ENCODE peak calls at places on chromosomes 11 and 22, in nine cellular contexts. H is T-helper 2 cell; J is GOT3; R is M059J; C is stimulated activated CD4-positive, alpha-beta T cell treated with anti-CD3 and anti-CD28 coated beads, Interleukin-1b, Interleukin-23, amount 100 ng/mL, for 4 hours; I is posterior cingulate gyrus; Y is right lobe of liver; M is H9; L is uterus. V is an unnamed sample.

GRCh38 chr11:43903969-43904368 is 23.3 kb downstream of the ALKBH3 start:
- DNase-seq in H (no peak), J (no peak), R (no peak), C (no peak), I (no peak), Y (no peak), M (no peak), L (no peak), V (no peak)

GRCh38 chr11:69972351-69972802 is 105.7 kb upstream of the ANO1 start:
- DNase-seq in H (no peak), J (no peak), R (no peak), C (no peak), I (no peak), Y (no peak), M (no peak), L (no peak), V (no peak)

GRCh38 chr11:62645660-62645933 is 816 bp downstream of the GANAB start:
- DNase-seq in H (no peak), J (no peak), R (no peak), C (no peak), I (no peak), Y (no peak), M (no peak), L (no peak), V (no peak)

GRCh38 chr22:29782061-29782845 is 15.1 kb downstream of the UQCR10 start:
- DNase-seq in H (no peak), J (no peak), R (peak), C (no peak), I (no peak), Y (peak), M (no peak), L (no peak), V (peak)

GRCh38 chr11:71433648-71434450 is 14.3 kb downstream of the DHCR7 start:
- DNase-seq in H (no peak), J (no peak), R (no peak), C (no peak), I (no peak), Y (peak), M (no peak), L (no peak), V (peak)

GRCh38 chr11:71336176-71336995 is 84.0 kb upstream of the SHANK2 start:
- DNase-seq in H (no peak), J (no peak), R (no peak), C (no peak), I (no peak), Y (no peak), M (no peak), L (no peak), V (no peak)

GRCh38 chr11:118921121-118921928 is 4.4 kb downstream of the BCL9L start:
- DNase-seq in H (no peak), J (no peak), R (peak), C (no peak), I (no peak), Y (peak), M (peak), L (peak), V (peak)

GRCh38 chr11:44638032-44638431 is 72.6 kb downstream of the CD82 start:
- DNase-seq in H (no peak), J (no peak), R (no peak), C (no peak), I (no peak), Y (no peak), M (no peak), L (no peak), V (no peak)

GRCh38 chr11:133907216-133907615 is 49.6 kb downstream of the IGSF9B start:
- DNase-seq in H (no peak), J (no peak), R (no peak), C (no peak), I (no peak), Y (no peak), M (no peak), L (no peak), V (no peak)

GRCh38 chr11:112163875-112164521 is at the start of gene IL18:
- DNase-seq in H (no peak), J (no peak), R (peak), C (no peak), I (peak), Y (peak), M (peak), L (no peak), V (peak)

GRCh38 chr11:116716617-116717016 is 56.2 kb downstream of the BUD13 start:
- DNase-seq in H (no peak), J (no peak), R (no peak), C (no peak), I (no peak), Y (no peak), M (no peak), L (no peak), V (no peak)

V was measured in Right ventricle myocardium inferior.